ENCODE peak calls at places on chromosomes 5 and 9, in nine cellular contexts. S, Q, J, Y, B, K, G, L and E are unnamed samples. For H3K4me1, the result is how much of the 10 kb centered on the place peaks cover.

GRCh38 chr9:93004561-93004960 is 53.9 kb upstream of the SUSD3 start:
- DNase-seq in S (no peak), Q (no peak), J (no peak), Y (no peak), B (no peak), K (no peak), G (no peak), L (no peak), E (no peak)

GRCh38 chr9:131968632-131969031 is 111.0 kb downstream of the MED27 start:
- DNase-seq in S (no peak), Q (no peak), J (no peak), Y (no peak), B (no peak), K (no peak), G (no peak), L (no peak), E (no peak)

GRCh38 chr9:91155746-91156145 is 206.0 kb downstream of the AUH start:
- DNase-seq in S (no peak), Q (no peak), J (no peak), Y (no peak), B (no peak), K (no peak), G (no peak), L (no peak), E (no peak)

GRCh38 chr5:173913686-173914321 is 25.7 kb downstream of the CPEB4 start:
- DNase-seq in S (no peak), Q (no peak), J (no peak), Y (no peak), B (no peak), K (no peak), G (no peak), L (no peak), E (no peak)

GRCh38 chr9:127418037-127418471 is 6.1 kb upstream of the ZNF79 start:
- DNase-seq in S (no peak), Q (no peak), J (peak), Y (no peak), B (peak), K (no peak), G (no peak), L (no peak), E (no peak)

GRCh38 chr5:83513491-83513890 is 41.9 kb downstream of the VCAN start:
- DNase-seq in S (no peak), Q (no peak), J (no peak), Y (no peak), B (no peak), K (no peak), G (no peak), L (no peak), E (no peak)

GRCh38 chr9:114287001-114287762 is 35.7 kb upstream of the ORM1 start:
- DNase-seq in S (peak), Q (no peak), J (no peak), Y (no peak), B (peak), K (peak), G (no peak), L (no peak), E (peak)

GRCh38 chr5:72503888-72504491 is 3.2 kb downstream of the ZNF366 start:
- DNase-seq in S (no peak), Q (no peak), J (no peak), Y (peak), B (no peak), K (no peak), G (no peak), L (no peak), E (no peak)

GRCh38 chr5:93915142-93915553 is 173.7 kb upstream of the POU5F2 start:
- DNase-seq in S (no peak), Q (no peak), J (peak), Y (peak), B (no peak), K (no peak), G (no peak), L (no peak), E (no peak)

GRCh38 chr9:123434619-123435240 is 78.7 kb downstream of the CRB2 start:
- DNase-seq in S (no peak), Q (no peak), J (peak), Y (peak), B (no peak), K (no peak), G (no peak), L (no peak), E (no peak)

GRCh38 chr5:132299901-132300300 is 5.7 kb downstream of the SLC22A4 start:
- DNase-seq in S (no peak), Q (no peak), J (no peak), Y (no peak), B (no peak), K (no peak), G (no peak), L (no peak), E (no peak)

GRCh38 chr9:35651964-35652828 is 1.5 kb upstream of the SIT1 start:
- DNase-seq in S (no peak), Q (no peak), J (no peak), Y (peak), B (no peak), K (no peak), G (no peak), L (peak), E (no peak)

GRCh38 chr9:126301985-126302603 is 24.5 kb upstream of the MVB12B start:
- DNase-seq in S (no peak), Q (no peak), J (peak), Y (peak), B (peak), K (no peak), G (no peak), L (peak), E (no peak)

GRCh38 chr9:21764736-21765245 is 37.6 kb upstream of the MTAP start:
- DNase-seq in S (no peak), Q (no peak), J (no peak), Y (no peak), B (no peak), K (no peak), G (no peak), L (no peak), E (no peak)

GRCh38 chr9:35333551-35333950 is 156.4 kb upstream of the RUSC2 start:
- DNase-seq in S (no peak), Q (no peak), J (no peak), Y (peak), B (no peak), K (no peak), G (no peak), L (no peak), E (no peak)

GRCh38 chr5:126263567-126264173 is 159.5 kb upstream of the GRAMD2B start:
- DNase-seq in S (no peak), Q (no peak), J (peak), Y (no peak), B (no peak), K (no peak), G (no peak), L (no peak), E (no peak)
- H3K4me1 ChIP-seq in S (under half), Q (under half), J (under half), Y (under half), B (under half), K (under half), G (under half), L (under half), E (under half)

GRCh38 chr5:142063376-142063775 is 45.2 kb upstream of the NDFIP1 start:
- DNase-seq in S (no peak), Q (no peak), J (no peak), Y (no peak), B (no peak), K (no peak), G (no peak), L (no peak), E (no peak)
- H3K4me3 ChIP-seq in S (no peak), Q (no peak), J (peak), Y (no peak), B (no peak), K (no peak), G (no peak), L (no peak), E (peak)

GRCh38 chr5:56833325-56833724 is 18.0 kb downstream of the MAP3K1 start:
- DNase-seq in S (no peak), Q (no peak), J (no peak), Y (no peak), B (peak), K (no peak), G (no peak), L (no peak), E (no peak)
- H3K4me1 ChIP-seq in S (under half), Q (under half), J (under half), Y (under half), B (half or more), K (half or more), G (half or more), L (under half), E (under half)

DNA sequence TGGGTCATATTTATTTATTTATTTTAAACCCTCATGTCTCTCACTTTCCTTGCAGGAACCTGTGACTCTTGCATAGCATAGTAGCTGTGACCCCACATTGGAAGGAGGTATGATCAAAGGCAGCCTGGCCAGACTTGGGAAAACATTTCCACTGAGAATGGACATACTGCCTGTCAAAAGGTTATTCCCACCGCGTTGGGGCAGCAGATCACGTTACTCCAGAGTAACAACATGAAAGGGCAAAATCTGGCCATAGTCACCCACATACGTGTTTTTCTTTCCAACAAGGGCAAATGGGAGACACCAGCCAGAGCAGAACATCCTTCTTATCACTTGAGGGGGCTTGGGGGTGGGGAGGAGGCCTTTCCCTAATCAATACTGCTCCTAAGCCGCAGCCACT is 95.6 kb downstream of the ARL15 start:
- DNase-seq in S (no peak), Q (no peak), J (peak), Y (no peak), B (no peak), K (no peak), G (no peak), L (no peak), E (no peak)
- H3K4me3 ChIP-seq in S (no peak), Q (no peak), J (peak), Y (no peak), B (no peak), K (no peak), G (no peak), L (no peak), E (no peak)